ENCODE peak calls at places on chromosomes 1 and 21, in eight cellular contexts. B, X, S, J, A, R, E and L are unnamed samples.
A peak's percentile ranks its signal among the peaks of the same experiment; 100 is the strongest.

GRCh38 chr1:17201201-17202021 is 3.5 kb upstream of the PADI1 start:
- DNase-seq in B (no peak), X (no peak), S (no peak), J (no peak), A (no peak), R (no peak), E (peak; percentile 33), L (no peak)

GRCh38 chr1:184636156-184636448 is 118.6 kb downstream of the EDEM3 start:
- DNase-seq in B (no peak), X (no peak), S (no peak), J (no peak), A (no peak), R (no peak), E (no peak), L (no peak)

GRCh38 chr1:185644531-185644930 is 89.7 kb upstream of the HMCN1 start:
- DNase-seq in B (no peak), X (no peak), S (no peak), J (no peak), A (no peak), R (peak; percentile 82), E (no peak), L (no peak)

GRCh38 chr1:230326971-230327891 is 98.9 kb downstream of the PGBD5 start:
- DNase-seq in B (no peak), X (no peak), S (no peak), J (no peak), A (no peak), R (no peak), E (peak; percentile 66), L (no peak)

GRCh38 chr21:14071902-14072734 is 138.6 kb downstream of the LIPI start:
- DNase-seq in B (no peak), X (no peak), S (no peak), J (no peak), A (no peak), R (no peak), E (no peak), L (no peak)

GRCh38 chr1:24022611-24023359 is 42.7 kb upstream of the SRSF10 start:
- DNase-seq in B (no peak), X (peak; percentile 86), S (no peak), J (no peak), A (no peak), R (peak; percentile 80), E (no peak), L (no peak)

GRCh38 chr21:31886896-31887595 is 14.2 kb downstream of the HUNK start:
- DNase-seq in B (no peak), X (peak; percentile 20), S (no peak), J (no peak), A (no peak), R (no peak), E (no peak), L (no peak)

GRCh38 chr21:38212716-38213115 is 44.1 kb upstream of the KCNJ15 start:
- DNase-seq in B (no peak), X (no peak), S (no peak), J (no peak), A (no peak), R (no peak), E (no peak), L (no peak)

GRCh38 chr1:233844697-233845096 is 59.8 kb upstream of the SLC35F3 start:
- DNase-seq in B (no peak), X (no peak), S (no peak), J (no peak), A (no peak), R (no peak), E (no peak), L (no peak)

GRCh38 chr1:8602471-8603219 is 214.8 kb downstream of the RERE start:
- DNase-seq in B (no peak), X (no peak), S (no peak), J (no peak), A (no peak), R (no peak), E (no peak), L (no peak)

GRCh38 chr1:31663622-31664452 is 19.2 kb upstream of the PEF1 start:
- DNase-seq in B (no peak), X (peak; percentile 79), S (peak; percentile 45), J (peak; percentile 2), A (peak; percentile 43), R (no peak), E (no peak), L (peak; percentile 25)

GRCh38 chr1:206866062-206866461 is 639 bp downstream of the IL20 start:
- DNase-seq in B (no peak), X (peak; percentile 43), S (no peak), J (no peak), A (no peak), R (peak; percentile 46), E (no peak), L (no peak)

GRCh38 chr1:234969630-234970370 is 158.8 kb downstream of the TOMM20 start:
- DNase-seq in B (no peak), X (peak; percentile 35), S (no peak), J (peak; percentile 66), A (no peak), R (peak; percentile 58), E (peak; percentile 87), L (no peak)

GRCh38 chr1:100892554-100892953 is 2.1 kb downstream of the EXTL2 start:
- DNase-seq in B (no peak), X (no peak), S (no peak), J (no peak), A (no peak), R (no peak), E (no peak), L (no peak)

GRCh38 chr1:97144527-97144926 is 422.9 kb downstream of the PTBP2 start:
- DNase-seq in B (no peak), X (no peak), S (no peak), J (no peak), A (no peak), R (peak; percentile 87), E (no peak), L (no peak)

GRCh38 chr1:180153032-180153431 is 1.6 kb upstream of the QSOX1 start:
- DNase-seq in B (no peak), X (no peak), S (no peak), J (no peak), A (no peak), R (no peak), E (no peak), L (no peak)

GRCh38 chr1:18996548-18997177 is 40.2 kb upstream of the IFFO2 start:
- DNase-seq in B (no peak), X (no peak), S (no peak), J (no peak), A (no peak), R (no peak), E (no peak), L (no peak)

GRCh38 chr21:32463367-32463766 is 50.9 kb downstream of the EVA1C start:
- DNase-seq in B (no peak), X (peak; percentile 14), S (no peak), J (no peak), A (no peak), R (no peak), E (no peak), L (no peak)

GRCh38 chr1:234731371-234732085 is 121.5 kb upstream of the IRF2BP2 start:
- DNase-seq in B (no peak), X (peak; percentile 75), S (no peak), J (no peak), A (no peak), R (peak; percentile 98), E (no peak), L (no peak)

GRCh38 chr1:25042331-25042730 is 112.3 kb upstream of the RUNX3 start:
- DNase-seq in B (no peak), X (no peak), S (no peak), J (no peak), A (no peak), R (peak; percentile 76), E (no peak), L (no peak)

GRCh38 chr1:64019818-64020217 is 183.6 kb upstream of the UBE2U start:
- DNase-seq in B (no peak), X (peak; percentile 83), S (peak; percentile 46), J (no peak), A (no peak), R (no peak), E (no peak), L (no peak)

GRCh38 chr1:119554188-119554587 is 47.2 kb downstream of the HSD3B1 start:
- DNase-seq in B (no peak), X (peak; percentile 39), S (no peak), J (peak; percentile 83), A (no peak), R (no peak), E (no peak), L (no peak)

GRCh38 chr1:40783001-40783905 is at the start of gene KCNQ4:
- DNase-seq in B (no peak), X (no peak), S (peak; percentile 41), J (peak; percentile 98), A (no peak), R (no peak), E (peak; percentile 90), L (no peak)

GRCh38 chr1:204844326-204844725 is 26.3 kb upstream of the NFASC start:
- DNase-seq in B (no peak), X (no peak), S (no peak), J (no peak), A (no peak), R (no peak), E (no peak), L (no peak)

GRCh38 chr21:34598931-34599400 is 15.9 kb downstream of the RCAN1 start:
- DNase-seq in B (no peak), X (no peak), S (no peak), J (peak; percentile 91), A (no peak), R (peak; percentile 89), E (no peak), L (no peak)

GRCh38 chr1:116737020-116737854 is 17.0 kb upstream of the CD2 start:
- DNase-seq in B (no peak), X (peak; percentile 74), S (peak; percentile 63), J (peak; percentile 20), A (peak; percentile 47), R (peak; percentile 60), E (no peak), L (peak; percentile 69)

GRCh38 chr21:31284797-31285397 is 59.2 kb downstream of the TIAM1 start:
- DNase-seq in B (no peak), X (peak; percentile 35), S (no peak), J (no peak), A (no peak), R (peak; percentile 55), E (no peak), L (no peak)

GRCh38 chr1:2258122-2258812 is 30.1 kb downstream of the SKI start:
- DNase-seq in B (no peak), X (no peak), S (no peak), J (no peak), A (no peak), R (peak; percentile 86), E (no peak), L (no peak)

GRCh38 chr1:17199267-17200044 is 5.5 kb upstream of the PADI1 start:
- DNase-seq in B (no peak), X (no peak), S (no peak), J (no peak), A (no peak), R (no peak), E (no peak), L (no peak)

GRCh38 chr1:225921734-225922709 is 2.0 kb downstream of the PYCR2 start:
- DNase-seq in B (peak; percentile 75), X (no peak), S (peak; percentile 36), J (no peak), A (no peak), R (peak; percentile 96), E (no peak), L (no peak)

GRCh38 chr1:224169876-224170275 is 13.2 kb upstream of the DEGS1 start:
- DNase-seq in B (no peak), X (no peak), S (no peak), J (no peak), A (no peak), R (no peak), E (no peak), L (no peak)

GRCh38 chr1:8424539-8425116 is 106.7 kb downstream of the SLC45A1 start:
- DNase-seq in B (no peak), X (no peak), S (peak; percentile 65), J (no peak), A (no peak), R (peak; percentile 74), E (no peak), L (peak; percentile 19)

GRCh38 chr1:46180082-46180616 is 3.9 kb upstream of the P3R3URF start:
- DNase-seq in B (no peak), X (no peak), S (no peak), J (peak; percentile 76), A (no peak), R (peak; percentile 79), E (peak; percentile 75), L (no peak)